ENCODE peak calls at places on chromosomes 11 and 22, in seven cellular contexts. D is ACHN; U is H4; J is PC-9; P is mucosa of descending colon; M is stimulated activated CD4-positive, alpha-beta T cell treated with anti-CD3 and anti-CD28 coated beads, TNF-alpha, amount 100 ng/mL, for 48 hours; A is caudate nucleus. R is an unnamed sample.

GRCh38 chr11:118532852-118533768 is 2.1 kb downstream of the TMEM25 start:
- DNase-seq in J (no peak), A (no peak), D (no peak), M (no peak), U (no peak), P (no peak), R (no peak)

GRCh38 chr11:45083544-45084087 is 62.8 kb upstream of the PRDM11 start:
- DNase-seq in D (peak), P (peak), U (no peak), M (no peak), A (no peak), J (no peak), R (no peak)

GRCh38 chr11:12087075-12087775 is 23.2 kb upstream of the MICAL2 start:
- DNase-seq in U (peak), J (peak), A (no peak), M (no peak), P (peak), D (peak), R (peak)

GRCh38 chr11:96013459-96014213 is 89.7 kb upstream of the MTMR2 start:
- DNase-seq in M (no peak), A (no peak), J (no peak), P (no peak), D (no peak), U (no peak), R (no peak)

GRCh38 chr11:122612123-122612824 is 43.2 kb upstream of the UBASH3B start:
- DNase-seq in J (peak), D (no peak), A (no peak), P (no peak), U (no peak), M (no peak), R (no peak)

GRCh38 chr11:29159552-29160465 is 857.0 kb downstream of the KCNA4 start:
- DNase-seq in U (peak), P (peak), M (no peak), J (no peak), D (peak), A (no peak), R (no peak)

GRCh38 chr11:107592256-107592655 is 1.3 kb downstream of the ELMOD1 start:
- DNase-seq in M (no peak), A (no peak), J (no peak), U (no peak), P (no peak), D (no peak), R (no peak)

GRCh38 chr11:117620659-117621058 is 176.4 kb downstream of the DSCAML1 start:
- DNase-seq in J (no peak), M (no peak), A (no peak), D (no peak), P (no peak), U (no peak), R (no peak)

GRCh38 chr11:83195649-83196048 is 2.1 kb downstream of the ANKRD42 start:
- DNase-seq in M (no peak), P (no peak), J (no peak), A (no peak), D (no peak), U (no peak), R (no peak)

GRCh38 chr11:105357764-105358163 is 218.2 kb upstream of the CARD18 start:
- DNase-seq in J (no peak), U (no peak), A (no peak), M (no peak), D (peak), P (peak), R (no peak)

GRCh38 chr22:37023743-37024338 is 4.3 kb downstream of the MPST start:
- DNase-seq in U (no peak), D (no peak), J (no peak), A (no peak), P (peak), M (no peak), R (no peak)

GRCh38 chr11:35162795-35163194 is 23.8 kb downstream of the CD44 start:
- DNase-seq in D (peak), M (no peak), J (no peak), A (no peak), U (no peak), P (no peak), R (no peak)

GRCh38 chr11:123300874-123301695 is 106.0 kb upstream of the CLMP start:
- DNase-seq in D (peak), A (no peak), M (no peak), P (no peak), U (no peak), J (peak), R (peak)

GRCh38 chr11:36164522-36165250 is 124.5 kb downstream of the COMMD9 start:
- DNase-seq in M (no peak), U (no peak), A (no peak), J (no peak), P (no peak), D (peak), R (no peak)

GRCh38 chr11:2092464-2092910 is 46.7 kb downstream of the IGF2 start:
- DNase-seq in U (no peak), J (no peak), P (no peak), A (no peak), M (no peak), D (no peak), R (no peak)

GRCh38 chr11:63670738-63671321 is 346 bp downstream of the ATL3 start:
- DNase-seq in A (peak), M (peak), U (peak), D (peak), P (peak), J (peak), R (no peak)

GRCh38 chr11:126545057-126545555 is 189.6 kb downstream of the ST3GAL4 start:
- DNase-seq in P (no peak), J (no peak), D (no peak), M (no peak), U (no peak), A (no peak), R (no peak)

GRCh38 chr22:45263790-45264269 is 20.9 kb upstream of the UPK3A start:
- DNase-seq in M (no peak), D (peak), P (peak), J (peak), U (peak), A (no peak), R (peak)

GRCh38 chr11:128809128-128809527 is 58.0 kb downstream of the KCNJ1 start:
- DNase-seq in D (no peak), P (no peak), J (no peak), U (no peak), M (no peak), A (no peak), R (peak)

GRCh38 chr11:77082838-77083552 is 16.2 kb downstream of the CAPN5 start:
- DNase-seq in D (no peak), U (no peak), M (no peak), A (no peak), J (no peak), P (peak), R (no peak)

GRCh38 chr11:15969281-15969680 is 387.1 kb downstream of the SOX6 start:
- DNase-seq in M (no peak), P (peak), U (peak), J (peak), D (peak), A (no peak), R (peak)

R was measured in epithelial cell of prostate.